ENCODE peak calls at places on chromosomes 1 and 21, in five cellular contexts. D, M, V, R and T are unnamed samples.

GRCh38 chr1:42646056-42646455 is 12.2 kb upstream of the PPIH start:
- DNase-seq in D (no peak), M (no peak), V (no peak), R (no peak), T (no peak)

GRCh38 chr1:39394598-39394997 is 96.8 kb upstream of the BMP8A start:
- DNase-seq in D (no peak), M (no peak), V (no peak), R (no peak), T (no peak)

GRCh38 chr1:213327318-213327667 is 276.3 kb downstream of the RPS6KC1 start:
- DNase-seq in D (no peak), M (peak; percentile 30), V (no peak), R (peak; percentile 69), T (peak; percentile 21)

GRCh38 chr1:224873645-224874369 is 55.7 kb upstream of the DNAH14 start:
- DNase-seq in D (no peak), M (no peak), V (no peak), R (no peak), T (peak; percentile 53)

GRCh38 chr1:17553970-17554369 is 14.5 kb downstream of the ARHGEF10L start:
- DNase-seq in D (no peak), M (no peak), V (no peak), R (peak; percentile 49), T (no peak)

GRCh38 chr1:46522184-46522968 is 29.1 kb downstream of the KNCN start:
- DNase-seq in D (no peak), M (no peak), V (peak; percentile 58), R (no peak), T (peak; percentile 78)

GRCh38 chr1:205986291-205986690 is 16.9 kb downstream of the RAB7B start:
- DNase-seq in D (no peak), M (no peak), V (no peak), R (no peak), T (no peak)

GRCh38 chr1:151596166-151596933 is 15.5 kb upstream of the SNX27 start:
- DNase-seq in D (no peak), M (no peak), V (no peak), R (no peak), T (no peak)

GRCh38 chr1:204756349-204756748 is 70.8 kb upstream of the LRRN2 start:
- DNase-seq in D (no peak), M (no peak), V (no peak), R (no peak), T (no peak)

GRCh38 chr1:214648776-214649175 is 45.8 kb downstream of the CENPF start:
- DNase-seq in D (no peak), M (no peak), V (no peak), R (no peak), T (no peak)

GRCh38 chr1:39272027-39272790 is 67.7 kb downstream of the MACF1 start:
- DNase-seq in D (no peak), M (no peak), V (no peak), R (peak; percentile 30), T (no peak)

GRCh38 chr1:48960304-48960703 is 183.6 kb upstream of the BEND5 start:
- DNase-seq in D (no peak), M (no peak), V (no peak), R (no peak), T (no peak)

GRCh38 chr1:6007318-6008083 is 15.3 kb upstream of the NPHP4 start:
- DNase-seq in D (no peak), M (no peak), V (no peak), R (no peak), T (no peak)

GRCh38 chr1:31803610-31804009 is 12.2 kb downstream of the SPOCD1 start:
- DNase-seq in D (no peak), M (no peak), V (no peak), R (no peak), T (no peak)

GRCh38 chr1:87305762-87306161 is 22.9 kb upstream of the LMO4 start:
- DNase-seq in D (no peak), M (no peak), V (no peak), R (no peak), T (peak; percentile 39)

GRCh38 chr1:235160395-235160964 is 570 bp downstream of the RBM34 start:
- DNase-seq in D (no peak), M (no peak), V (no peak), R (peak; percentile 18), T (peak; percentile 23)

GRCh38 chr1:112594208-112594876 is 24.6 kb downstream of the ST7L start:
- DNase-seq in D (no peak), M (no peak), V (no peak), R (no peak), T (no peak)

GRCh38 chr1:55195523-55196233 is 19.5 kb downstream of the USP24 start:
- DNase-seq in D (no peak), M (no peak), V (no peak), R (no peak), T (peak; percentile 50)

GRCh38 chr21:45388611-45389296 is 16.2 kb upstream of the COL18A1 start:
- DNase-seq in D (no peak), M (peak; percentile 15), V (no peak), R (no peak), T (no peak)

GRCh38 chr1:13917607-13918006 is 217.6 kb downstream of the PRDM2 start:
- DNase-seq in D (no peak), M (no peak), V (no peak), R (no peak), T (no peak)

GRCh38 chr1:46043491-46044017 is 88.9 kb downstream of the PIK3R3 start:
- DNase-seq in D (peak; percentile 71), M (no peak), V (no peak), R (no peak), T (no peak)

GRCh38 chr1:180585994-180586359 is 27.2 kb downstream of the OVAAL start:
- DNase-seq in D (no peak), M (no peak), V (no peak), R (no peak), T (no peak)

GRCh38 chr1:116881879-116882520 is 27.7 kb upstream of the PTGFRN start:
- DNase-seq in D (no peak), M (peak; percentile 41), V (peak; percentile 36), R (peak; percentile 18), T (peak; percentile 95)

GRCh38 chr1:225842788-225843425 is 33.0 kb downstream of the EPHX1 start:
- DNase-seq in D (no peak), M (no peak), V (no peak), R (no peak), T (no peak)

GRCh38 chr1:91814448-91814847 is 71.5 kb downstream of the TGFBR3 start:
- DNase-seq in D (no peak), M (no peak), V (no peak), R (no peak), T (no peak)

GRCh38 chr1:19450811-19451564 is 34.4 kb downstream of the CAPZB start:
- DNase-seq in D (no peak), M (no peak), V (no peak), R (peak; percentile 94), T (peak; percentile 91)

GRCh38 chr1:19454265-19455198 is 30.8 kb downstream of the CAPZB start:
- DNase-seq in D (no peak), M (no peak), V (no peak), R (no peak), T (no peak)

GRCh38 chr1:19449454-19450228 is 35.7 kb downstream of the CAPZB start:
- DNase-seq in D (no peak), M (no peak), V (no peak), R (no peak), T (no peak)

GRCh38 chr1:19453843-19454242 is 31.5 kb downstream of the CAPZB start:
- DNase-seq in D (no peak), M (no peak), V (no peak), R (no peak), T (no peak)

GRCh38 chr1:19452221-19452663 is 33.1 kb downstream of the CAPZB start:
- DNase-seq in D (no peak), M (no peak), V (no peak), R (no peak), T (peak; percentile 73)
- H3K4me3 ChIP-seq in D (no peak overlapping the region), M (no peak overlapping the region), V (no peak overlapping the region), R (no peak overlapping the region), T (no peak overlapping the region)

DNA sequence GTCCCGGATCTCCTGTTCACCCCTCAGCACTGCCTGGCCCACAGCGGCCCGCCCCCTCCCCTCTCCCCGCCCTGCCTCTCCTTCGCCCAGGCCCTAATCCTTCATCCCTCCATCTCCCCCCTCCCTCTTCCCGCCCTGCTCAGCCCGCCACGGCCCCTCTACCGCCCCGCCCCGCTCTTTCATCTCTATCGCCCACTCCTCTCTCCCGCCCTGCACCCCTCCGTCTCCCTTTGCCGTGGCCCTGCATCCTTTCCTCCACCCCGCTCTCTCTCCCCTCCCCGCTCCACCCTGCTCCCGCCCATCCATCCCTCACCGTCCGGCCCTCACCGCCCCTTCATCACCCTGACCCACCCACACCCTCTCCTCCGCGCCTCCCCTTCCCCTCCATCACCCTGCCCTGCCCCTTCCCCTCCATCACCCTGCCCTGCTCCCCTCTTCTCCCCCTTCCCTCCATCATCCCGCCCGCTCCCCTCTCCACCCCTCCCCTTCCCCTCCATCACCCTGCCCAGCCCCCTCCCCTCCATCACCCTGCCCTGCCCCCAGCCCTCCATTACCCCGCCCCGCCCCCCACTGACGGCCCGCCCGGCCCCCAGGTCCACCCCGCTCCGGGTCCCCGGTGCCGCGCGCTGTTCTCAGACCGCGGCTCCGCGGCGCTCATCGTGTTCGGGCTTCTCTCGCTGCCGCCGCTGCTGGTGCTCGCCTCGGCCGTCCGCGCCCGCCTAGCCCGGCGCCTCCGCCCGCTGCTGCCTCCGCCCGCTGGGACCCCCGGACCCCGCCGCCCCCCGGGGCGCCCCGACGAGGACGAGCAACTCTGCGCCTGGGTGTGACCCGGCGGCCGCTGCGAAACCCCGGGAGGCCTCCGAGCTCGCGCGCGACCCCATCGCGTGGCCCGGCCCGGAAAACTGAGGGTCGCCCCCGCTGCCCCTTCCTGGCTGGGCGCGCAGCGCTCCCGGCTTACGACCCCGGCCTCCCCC is 6.2 kb upstream of the ANKRD65 start:
- DNase-seq in D (no peak), M (no peak), V (no peak), R (no peak), T (no peak)
- H3K4me3 ChIP-seq in D (peak overlapping the region; percentile 55), M (peak overlapping the region; percentile 51), V (peak overlapping the region; percentile 38), R (peak overlapping the region; percentile 47), T (no peak overlapping the region)

DNA sequence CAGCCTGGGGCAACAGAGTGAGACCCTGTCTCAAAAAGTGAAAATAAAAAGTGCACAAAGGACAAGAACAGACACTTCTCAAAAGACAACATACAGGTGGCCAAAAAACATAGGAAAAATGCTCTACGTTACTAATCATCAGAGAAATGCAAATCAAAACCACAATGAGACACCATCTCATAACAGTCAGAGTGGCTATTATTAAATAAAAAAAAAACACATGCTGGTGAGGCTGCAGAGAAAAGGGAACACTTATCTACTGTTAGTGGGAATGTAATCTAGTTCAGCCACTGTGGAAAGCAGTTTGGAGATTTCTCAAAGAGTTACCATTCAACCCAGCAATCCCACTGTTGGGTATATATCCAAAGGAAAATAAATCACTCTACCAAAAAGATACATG is 173.2 kb downstream of the SMYD3 start:
- DNase-seq in D (no peak), M (no peak), V (no peak), R (no peak), T (no peak)
- H3K4me3 ChIP-seq in D (no peak overlapping the region), M (no peak overlapping the region), V (no peak overlapping the region), R (no peak overlapping the region), T (no peak overlapping the region)

GRCh38 chr1:227325195-227325594 is 6.9 kb upstream of the CDC42BPA start:
- DNase-seq in D (no peak), M (no peak), V (no peak), R (no peak), T (no peak)

GRCh38 chr1:227330709-227331108 is 12.4 kb upstream of the CDC42BPA start:
- DNase-seq in D (no peak), M (no peak), V (no peak), R (no peak), T (peak; percentile 66)

GRCh38 chr1:227330279-227330678 is 12.0 kb upstream of the CDC42BPA start:
- DNase-seq in D (no peak), M (no peak), V (no peak), R (no peak), T (no peak)

GRCh38 chr1:227323956-227324267 is 5.6 kb upstream of the CDC42BPA start:
- DNase-seq in D (no peak), M (no peak), V (no peak), R (no peak), T (no peak)

GRCh38 chr1:227328405-227329019 is 10.2 kb upstream of the CDC42BPA start:
- DNase-seq in D (no peak), M (no peak), V (no peak), R (no peak), T (no peak)
- H3K4me3 ChIP-seq in D (no peak overlapping the region), M (no peak overlapping the region), V (no peak overlapping the region), R (no peak overlapping the region), T (no peak overlapping the region)